ENCODE peak calls at places on chromosomes 2 and 18, in four cellular contexts. A, G, O and K are unnamed samples.

GRCh38 chr2:46676198-46676597 is 196.8 kb downstream of the TMEM247 start:
- DNase-seq in A (no peak), G (no peak), O (no peak), K (no peak)

GRCh38 chr2:28896906-28897305 is 2.4 kb downstream of the WDR43 start:
- DNase-seq in A (no peak), G (no peak), O (no peak), K (no peak)

GRCh38 chr2:175640655-175641054 is 361.4 kb downstream of the LNPK start:
- DNase-seq in A (no peak), G (no peak), O (peak), K (no peak)

GRCh38 chr2:13046557-13047165 is 329.9 kb downstream of the TRIB2 start:
- DNase-seq in A (no peak), G (no peak), O (peak), K (no peak)

GRCh38 chr2:50333501-50334228 is 698.3 kb downstream of the NRXN1 start:
- DNase-seq in A (no peak), G (no peak), O (no peak), K (no peak)

GRCh38 chr18:58390399-58390798 is 238.5 kb downstream of the ALPK2 start:
- DNase-seq in A (no peak), G (no peak), O (no peak), K (no peak)

GRCh38 chr2:68124321-68124720 is 33.4 kb upstream of the PNO1 start:
- DNase-seq in A (no peak), G (no peak), O (no peak), K (no peak)

GRCh38 chr18:32358075-32358474 is 112.6 kb downstream of the GAREM1 start:
- DNase-seq in A (no peak), G (no peak), O (no peak), K (no peak)

GRCh38 chr18:62448426-62448825 is 74.4 kb upstream of the ZCCHC2 start:
- DNase-seq in A (no peak), G (no peak), O (no peak), K (no peak)

GRCh38 chr2:152221870-152222269 is 46.3 kb upstream of the STAM2 start:
- DNase-seq in A (no peak), G (no peak), O (no peak), K (no peak)

GRCh38 chr2:98464772-98465310 is 20.2 kb downstream of the INPP4A start:
- DNase-seq in A (no peak), G (peak), O (no peak), K (no peak)

GRCh38 chr2:219441451-219442205 is 7.0 kb downstream of the SPEG start:
- DNase-seq in A (peak), G (no peak), O (no peak), K (peak)

GRCh38 chr2:131050896-131051295 is 42.4 kb downstream of the FAM168B start:
- DNase-seq in A (no peak), G (no peak), O (no peak), K (no peak)

GRCh38 chr2:46268196-46268595 is 29.0 kb upstream of the EPAS1 start:
- DNase-seq in A (no peak), G (peak), O (no peak), K (no peak)

GRCh38 chr18:75211002-75211621 is 515 bp downstream of the TSHZ1 start:
- DNase-seq in A (no peak), G (no peak), O (peak), K (peak)

GRCh38 chr2:119316066-119316465 is 50.6 kb downstream of the C2orf76 start:
- DNase-seq in A (no peak), G (no peak), O (no peak), K (no peak)

GRCh38 chr2:41038408-41038807 is 586.5 kb upstream of the SLC8A1 start:
- DNase-seq in A (no peak), G (no peak), O (no peak), K (no peak)

GRCh38 chr2:58607479-58607878 is 366.4 kb upstream of the FANCL start:
- DNase-seq in A (no peak), G (no peak), O (no peak), K (no peak)

GRCh38 chr2:144330951-144331651 is 188.8 kb downstream of the ZEB2 start:
- DNase-seq in A (no peak), G (no peak), O (no peak), K (no peak)

DNA sequence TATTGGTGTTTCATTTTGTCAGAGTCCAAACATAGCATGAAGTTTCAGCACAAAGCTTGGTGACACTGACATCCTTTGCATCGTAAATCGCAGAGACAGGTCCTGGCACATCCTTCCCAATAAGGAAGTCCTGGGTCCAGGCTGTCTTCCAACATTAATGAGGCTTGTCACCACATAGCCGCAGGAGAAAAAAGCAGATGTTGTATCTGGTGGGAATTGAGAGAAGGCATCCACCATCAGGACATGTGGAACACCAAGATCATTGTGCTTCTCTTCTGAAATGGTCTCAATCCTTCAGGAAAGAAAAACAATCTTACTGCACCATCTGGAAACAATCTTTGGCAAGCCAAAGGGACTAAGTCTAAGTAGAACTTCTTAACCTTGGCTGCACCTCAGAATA is 119.1 kb upstream of the ARHGAP28 start:
- DNase-seq in A (no peak), G (no peak), O (no peak), K (no peak)
- TF ChIP-seq TAF1 in A (no peak), G (no peak), O (no peak), K (no peak)

GRCh38 chr2:22273853-22274252 is 1111.1 kb upstream of the KLHL29 start:
- DNase-seq in A (no peak), G (no peak), O (no peak), K (no peak)

GRCh38 chr2:22281033-22281432 is 1103.9 kb upstream of the KLHL29 start:
- DNase-seq in A (no peak), G (no peak), O (no peak), K (no peak)

GRCh38 chr2:22274611-22275010 is 1110.4 kb upstream of the KLHL29 start:
- DNase-seq in A (no peak), G (no peak), O (no peak), K (no peak)

GRCh38 chr2:22282215-22282614 is 1102.8 kb upstream of the KLHL29 start:
- DNase-seq in A (no peak), G (no peak), O (no peak), K (no peak)

GRCh38 chr2:22276696-22277095 is 1108.3 kb upstream of the KLHL29 start:
- DNase-seq in A (no peak), G (peak), O (no peak), K (no peak)
- H3K4me2 ChIP-seq in A (no peak), G (no peak), O (no peak), K (no peak)

GRCh38 chr2:8627019-8627691 is 54.7 kb upstream of the ID2 start:
- DNase-seq in A (no peak), G (no peak), O (peak), K (no peak)

GRCh38 chr2:8627692-8628085 is 54.2 kb upstream of the ID2 start:
- DNase-seq in A (no peak), G (no peak), O (peak), K (peak)

GRCh38 chr2:8628870-8629209 is 53.0 kb upstream of the ID2 start:
- DNase-seq in A (no peak), G (no peak), O (no peak), K (no peak)

GRCh38 chr2:8629402-8629801 is 52.5 kb upstream of the ID2 start:
- DNase-seq in A (no peak), G (no peak), O (no peak), K (no peak)

DNA sequence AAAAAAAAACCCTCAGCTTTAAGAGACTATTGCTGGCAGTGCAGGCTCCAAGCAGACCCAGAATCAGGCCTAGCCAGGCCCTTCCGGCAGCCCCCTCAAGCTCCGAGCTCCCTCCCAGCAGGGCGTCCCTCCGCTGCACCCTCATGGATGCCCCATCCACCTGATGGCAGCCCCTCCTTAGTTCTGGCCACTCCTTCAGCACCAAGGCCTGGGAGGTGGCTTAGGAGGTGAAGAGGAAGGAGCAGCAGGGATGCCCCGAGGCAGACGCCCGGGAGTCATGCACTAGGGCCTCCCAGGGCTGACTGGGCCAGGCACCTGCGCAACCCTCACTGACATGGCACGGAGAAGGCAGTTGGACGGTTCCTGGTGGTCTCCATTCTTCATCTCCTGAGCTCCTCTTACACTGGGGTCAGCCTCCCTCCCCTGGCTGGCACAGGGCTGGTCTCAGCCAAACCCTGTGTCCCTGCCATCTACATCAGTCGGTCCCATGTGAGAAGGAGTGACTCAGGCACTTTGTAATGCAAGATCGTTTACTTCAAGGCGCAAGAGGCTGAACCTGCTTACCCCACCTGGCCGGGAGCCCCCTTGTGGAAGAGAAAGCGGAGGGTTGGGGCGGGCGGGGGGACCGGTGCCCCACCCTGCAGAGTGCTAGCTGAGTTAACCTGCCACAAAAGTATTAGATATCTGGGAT is 53.5 kb upstream of the ID2 start:
- DNase-seq in A (no peak), G (no peak), O (no peak), K (peak)
- TF ChIP-seq HDAC6 in A (no peak), G (no peak), O (no peak), K (no peak)

GRCh38 chr2:184444217-184444616 is 154.1 kb upstream of the ZNF804A start:
- DNase-seq in A (no peak), G (peak), O (no peak), K (no peak)
- TF ChIP-seq TAF1 in A (no peak), G (no peak), O (no peak), K (no peak)

DNA sequence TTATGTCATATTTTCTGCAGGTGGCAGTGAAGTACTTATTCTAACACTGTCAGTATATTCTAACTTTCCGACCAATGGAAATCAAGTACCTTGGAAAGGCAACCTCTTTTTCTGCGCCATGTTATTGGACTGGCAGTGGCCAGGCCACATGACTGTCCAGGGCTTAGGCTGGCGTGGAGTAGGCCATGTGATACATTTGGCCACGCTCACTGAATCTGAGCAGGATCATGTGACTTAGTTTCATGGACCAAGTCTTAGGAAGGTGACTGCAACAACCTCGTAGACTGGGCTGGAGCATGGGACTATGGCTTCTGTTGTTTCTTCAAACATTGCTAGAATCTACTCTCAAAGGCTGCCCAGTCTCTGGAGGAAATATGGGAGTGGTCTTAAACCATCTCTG is 60.4 kb upstream of the HAAO start:
- DNase-seq in A (no peak), G (no peak), O (no peak), K (no peak)
- H3K4me2 ChIP-seq in A (no peak), G (no peak), O (no peak), K (no peak)

GRCh38 chr2:183967756-183968155 is 630.6 kb upstream of the ZNF804A start:
- DNase-seq in A (no peak), G (no peak), O (no peak), K (no peak)
- TF ChIP-seq HDAC6 in A (no peak), G (no peak), O (no peak), K (no peak)